ENCODE peak calls at places on chromosomes 12 and 14, in six cellular contexts. G, H, R, Z, I and J are unnamed samples.

GRCh38 chr14:56075301-56075700 is 42.9 kb upstream of the PELI2 start:
- DNase-seq in H (no peak), I (no peak), R (no peak), Z (no peak), G (no peak), J (no peak)

GRCh38 chr14:95496690-95497241 is 19.7 kb downstream of the SYNE3 start:
- DNase-seq in G (peak), R (no peak), I (no peak), H (no peak), Z (no peak), J (no peak)

GRCh38 chr14:56333361-56334279 is 215.4 kb downstream of the PELI2 start:
- DNase-seq in G (no peak), Z (peak), R (no peak), I (no peak), H (no peak), J (no peak)

GRCh38 chr14:96125536-96125935 is 79.1 kb upstream of the BDKRB2 start:
- DNase-seq in R (no peak), I (no peak), G (no peak), Z (no peak), H (no peak), J (no peak)

GRCh38 chr14:68654471-68654941 is 138.4 kb downstream of the ZFP36L1 start:
- DNase-seq in G (no peak), H (no peak), Z (no peak), I (no peak), R (peak), J (no peak)

GRCh38 chr12:98799411-98799810 is 154.3 kb downstream of the APAF1 start:
- DNase-seq in H (no peak), G (no peak), R (no peak), I (peak), Z (no peak), J (no peak)

GRCh38 chr12:92597997-92598396 is 104.8 kb upstream of the PLEKHG7 start:
- DNase-seq in Z (no peak), H (no peak), I (no peak), R (no peak), G (no peak), J (no peak)

GRCh38 chr12:21941522-21942376 is 523 bp upstream of the ABCC9 start:
- DNase-seq in G (peak), R (peak), Z (no peak), I (no peak), H (no peak), J (no peak)

GRCh38 chr14:97408937-97409860 is 612.0 kb downstream of the VRK1 start:
- DNase-seq in R (peak), G (no peak), H (no peak), I (no peak), Z (no peak), J (no peak)

GRCh38 chr12:98351089-98351488 is 164.3 kb upstream of the TMPO start:
- DNase-seq in Z (no peak), R (no peak), G (no peak), I (no peak), H (no peak), J (no peak)

GRCh38 chr12:32946504-32947131 is 50.0 kb upstream of the PKP2 start:
- DNase-seq in G (no peak), H (no peak), R (no peak), I (no peak), Z (no peak), J (no peak)

GRCh38 chr12:8145754-8146415 is 10.9 kb upstream of the ZNF705A start:
- DNase-seq in I (no peak), G (peak), R (no peak), Z (no peak), H (no peak), J (no peak)

GRCh38 chr12:57875753-57876547 is 29.4 kb upstream of the CTDSP2 start:
- DNase-seq in H (no peak), I (no peak), G (no peak), R (no peak), Z (no peak), J (no peak)

GRCh38 chr14:92471919-92472318 is 41.7 kb upstream of the RIN3 start:
- DNase-seq in Z (peak), I (peak), R (no peak), G (no peak), H (no peak), J (no peak)

GRCh38 chr14:54343276-54344121 is 53.3 kb upstream of the CDKN3 start:
- DNase-seq in G (no peak), I (no peak), Z (peak), R (no peak), H (no peak), J (no peak)

GRCh38 chr12:49069507-49070346 is at the start of gene RHEBL1:
- DNase-seq in R (peak), I (peak), Z (peak), G (peak), H (peak), J (peak)

GRCh38 chr14:95348395-95349080 is 28.8 kb upstream of the CLMN start:
- DNase-seq in I (no peak), Z (no peak), G (no peak), H (no peak), R (peak), J (no peak)

GRCh38 chr14:64878775-64879634 is 702 bp downstream of the SPTB start:
- DNase-seq in R (no peak), I (no peak), H (no peak), G (no peak), Z (no peak), J (peak)

GRCh38 chr14:79706382-79706781 is 504.9 kb downstream of the DIO2 start:
- DNase-seq in Z (no peak), R (no peak), I (no peak), G (no peak), H (no peak), J (no peak)

GRCh38 chr12:27733052-27733656 is 22.5 kb downstream of the MRPS35 start:
- DNase-seq in I (no peak), G (no peak), H (no peak), R (no peak), Z (peak), J (peak)

GRCh38 chr12:54588110-54588831 is at the start of gene PPP1R1A:
- DNase-seq in G (no peak), I (no peak), R (no peak), H (no peak), Z (no peak), J (no peak)

GRCh38 chr12:78863482-78864427 is 819 bp upstream of the SYT1 start:
- DNase-seq in G (peak), Z (no peak), H (no peak), R (peak), I (no peak), J (no peak)

GRCh38 chr12:15728118-15728598 is 61.0 kb downstream of the EPS8 start:
- DNase-seq in R (no peak), H (no peak), I (peak), G (no peak), Z (no peak), J (no peak)

GRCh38 chr12:23757541-23757962 is 191.9 kb downstream of the SOX5 start:
- DNase-seq in G (no peak), R (no peak), H (no peak), Z (peak), I (no peak), J (no peak)

GRCh38 chr14:20403521-20403920 is 9.8 kb downstream of the TEP1 start:
- DNase-seq in I (no peak), H (no peak), Z (no peak), R (peak), G (no peak), J (no peak)

GRCh38 chr14:93115920-93116675 is at the start of gene ITPK1:
- DNase-seq in H (peak), R (peak), Z (peak), G (peak), I (no peak), J (peak)

GRCh38 chr12:73452672-73453469 is 1084.8 kb upstream of the ATXN7L3B start:
- DNase-seq in R (no peak), Z (no peak), H (no peak), G (no peak), I (no peak), J (no peak)

GRCh38 chr12:100741084-100741711 is 53.4 kb upstream of the ANO4 start:
- DNase-seq in Z (peak), I (peak), H (no peak), R (peak), G (no peak), J (peak)

GRCh38 chr12:108826807-108827721 is 30.3 kb downstream of the SSH1 start:
- DNase-seq in I (no peak), R (no peak), G (no peak), H (no peak), Z (no peak), J (peak)

GRCh38 chr14:74909501-74909900 is 13.6 kb downstream of the RPS6KL1 start:
- DNase-seq in Z (no peak), I (no peak), R (peak), H (no peak), G (no peak), J (no peak)

GRCh38 chr14:74905595-74906142 is 17.4 kb downstream of the RPS6KL1 start:
- DNase-seq in Z (peak), G (peak), H (peak), I (peak), R (peak), J (peak)

GRCh38 chr14:74908861-74909341 is 14.2 kb downstream of the RPS6KL1 start:
- DNase-seq in I (no peak), G (no peak), Z (no peak), H (no peak), R (peak), J (no peak)

GRCh38 chr14:74906923-74907620 is 16.0 kb downstream of the RPS6KL1 start:
- DNase-seq in Z (no peak), I (no peak), G (no peak), R (no peak), H (no peak), J (no peak)

DNA sequence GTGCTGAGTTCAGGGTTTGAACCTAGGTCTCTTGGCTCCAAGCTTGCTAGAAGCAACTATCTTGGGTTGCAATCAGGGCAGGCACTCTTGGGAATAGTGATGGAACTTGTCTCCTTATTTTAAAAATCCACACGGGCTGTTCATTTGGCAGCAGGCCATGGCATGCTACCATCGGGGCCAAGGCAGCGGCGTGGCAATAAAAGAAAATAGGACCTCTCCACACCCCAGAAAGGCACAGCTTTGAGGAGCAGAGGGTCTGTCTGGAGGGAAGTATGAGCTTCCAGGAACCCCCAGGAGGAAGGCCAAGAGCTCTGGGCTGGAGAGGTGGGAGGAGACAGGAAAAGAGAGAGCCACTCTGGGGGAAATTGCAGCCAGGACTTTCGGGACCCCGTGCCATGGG is 15.3 kb downstream of the RPS6KL1 start:
- DNase-seq in G (no peak), R (no peak), Z (no peak), I (no peak), H (no peak), J (no peak)
- TF ChIP-seq POLR2A in G (no peak), R (no peak), Z (no peak), I (no peak), H (no peak), J (no peak)

GRCh38 chr12:120710805-120711296 is 593 bp downstream of the UNC119B start:
- DNase-seq in Z (no peak), I (no peak), R (no peak), H (peak), G (peak), J (peak)
- TF ChIP-seq POLR2A in Z (no peak), I (no peak), R (no peak), H (no peak), G (no peak), J (no peak)

GRCh38 chr12:53058674-53059433 is 9.0 kb downstream of the TNS2 start:
- DNase-seq in Z (no peak), G (no peak), R (no peak), I (no peak), H (no peak), J (no peak)

GRCh38 chr12:53057816-53058500 is 8.1 kb downstream of the TNS2 start:
- DNase-seq in G (no peak), H (no peak), I (no peak), R (peak), Z (no peak), J (no peak)

GRCh38 chr12:53060721-53061276 is 10.9 kb downstream of the TNS2 start:
- DNase-seq in Z (no peak), H (no peak), R (peak), I (no peak), G (peak), J (no peak)

GRCh38 chr12:53060064-53060720 is 10.3 kb downstream of the TNS2 start:
- DNase-seq in R (peak), G (no peak), Z (no peak), H (no peak), I (no peak), J (no peak)

GRCh38 chr12:53059434-53060063 is 9.7 kb downstream of the TNS2 start:
- DNase-seq in G (no peak), R (no peak), H (no peak), I (no peak), Z (no peak), J (no peak)
- TF ChIP-seq POLR2A in G (no peak), R (no peak), H (no peak), I (no peak), Z (peak), J (no peak)

GRCh38 chr12:67710582-67710981 is 62.0 kb downstream of the DYRK2 start:
- DNase-seq in I (no peak), R (no peak), H (no peak), G (no peak), Z (peak), J (no peak)
- TF ChIP-seq POLR2A in I (no peak), R (no peak), H (no peak), G (no peak), Z (no peak), J (no peak)

DNA sequence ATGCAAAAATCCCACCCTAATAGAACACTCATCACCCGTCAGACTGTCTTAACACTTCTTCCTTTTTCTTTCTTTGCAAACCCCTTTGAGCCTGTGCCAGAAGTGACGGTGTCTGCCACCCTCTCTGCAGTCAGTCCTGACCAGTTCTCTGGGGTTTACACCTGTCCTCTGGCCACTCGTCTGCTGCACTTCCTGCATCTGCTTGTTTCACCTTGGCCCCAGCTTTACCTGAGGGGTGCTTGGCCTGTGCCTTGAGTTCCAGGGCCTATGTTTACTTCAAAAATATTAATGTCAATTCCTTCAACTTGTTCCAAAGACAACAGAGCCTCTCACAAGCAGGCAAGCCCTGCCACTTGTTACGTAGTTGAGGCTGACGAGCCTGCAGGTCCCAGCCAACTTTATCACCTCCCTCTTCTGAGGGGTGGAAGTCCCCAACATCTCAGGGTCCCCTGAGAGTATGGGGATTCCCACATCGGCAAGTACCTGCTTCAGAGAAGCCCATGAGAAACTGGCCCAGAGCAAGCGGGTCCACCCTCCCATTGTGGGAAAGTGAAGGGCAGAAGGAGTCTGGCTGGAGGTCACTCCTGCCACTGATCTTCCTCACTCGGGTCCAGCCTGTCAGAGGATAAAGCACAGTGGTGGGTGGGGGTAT is 205.4 kb downstream of the DAD1 start:
- DNase-seq in H (no peak), R (no peak), I (no peak), G (no peak), Z (no peak), J (no peak)
- TF ChIP-seq POLR2A in H (peak), R (no peak), I (no peak), G (no peak), Z (no peak), J (no peak)

GRCh38 chr12:109877504-109878246 is 2.7 kb downstream of the GLTP start:
- DNase-seq in I (no peak), G (no peak), R (no peak), Z (no peak), H (no peak), J (no peak)

GRCh38 chr12:109878247-109878625 is 2.1 kb downstream of the GLTP start:
- DNase-seq in I (no peak), Z (no peak), H (no peak), G (no peak), R (no peak), J (no peak)

GRCh38 chr12:109875572-109876131 is 4.7 kb downstream of the GLTP start:
- DNase-seq in Z (no peak), H (peak), G (no peak), R (no peak), I (no peak), J (peak)

GRCh38 chr12:109878749-109879148 is 1.6 kb downstream of the GLTP start:
- DNase-seq in Z (no peak), G (no peak), I (no peak), R (no peak), H (no peak), J (no peak)

GRCh38 chr12:109876406-109876805 is 3.9 kb downstream of the GLTP start:
- DNase-seq in G (no peak), H (no peak), Z (no peak), I (no peak), R (no peak), J (no peak)
- TF ChIP-seq POLR2A in G (no peak), H (no peak), Z (no peak), I (no peak), R (no peak), J (no peak)

DNA sequence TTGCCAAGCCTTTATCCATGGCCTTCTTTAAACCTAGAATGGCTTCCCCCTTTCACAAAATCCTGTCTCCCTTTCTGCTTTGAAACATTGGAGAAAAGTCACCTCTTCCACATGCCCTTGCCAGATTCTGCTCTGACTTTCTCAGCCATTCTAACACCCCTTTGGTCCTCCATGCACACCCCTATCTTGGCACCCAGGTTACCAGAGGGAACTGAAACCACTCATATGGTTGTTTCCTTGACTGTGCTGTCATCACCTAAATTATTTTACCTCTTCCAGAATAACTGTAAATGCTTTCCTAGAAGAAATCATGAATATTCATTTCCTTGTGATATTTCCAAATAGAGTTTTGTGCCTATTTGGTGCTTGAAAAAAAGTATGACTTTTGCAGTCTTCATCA is 74.0 kb downstream of the PLXNC1 start:
- DNase-seq in Z (no peak), R (no peak), I (no peak), G (no peak), H (no peak), J (no peak)
- TF ChIP-seq POLR2A in Z (no peak), R (no peak), I (no peak), G (no peak), H (no peak), J (no peak)

GRCh38 chr12:56628671-56629458 is 1.3 kb downstream of the BAZ2A start:
- DNase-seq in R (peak), I (no peak), G (peak), H (no peak), Z (peak), J (peak)
- TF ChIP-seq POLR2A in R (no peak), I (no peak), G (peak), H (peak), Z (no peak), J (no peak)